ENCODE peak calls at places on chromosomes 13 and 19, in six cellular contexts. T is fibroblast of villous mesenchyme; F is Panc1; E is CD8-positive, alpha-beta T cell; C is AG04449; M is fibroblast of lung. J is an unnamed sample.

GRCh38 chr13:106491928-106492327 is 43.5 kb downstream of the EFNB2 start:
- DNase-seq in E (no peak), M (no peak), C (no peak), F (no peak), T (no peak), J (no peak)

GRCh38 chr19:56348289-56348877 is 33.7 kb upstream of the ZSCAN5A start:
- DNase-seq in F (no peak), M (peak; percentile 10), C (no peak), T (peak; percentile 7), E (no peak), J (no peak)

GRCh38 chr19:17688853-17689595 is 870 bp upstream of the UNC13A start:
- DNase-seq in C (no peak), F (no peak), T (no peak), E (no peak), M (no peak), J (no peak)

GRCh38 chr13:109857803-109858202 is 71.4 kb upstream of the IRS2 start:
- DNase-seq in M (no peak), C (no peak), F (no peak), T (no peak), E (no peak), J (no peak)

GRCh38 chr13:30276178-30276577 is 31.2 kb downstream of the KATNAL1 start:
- DNase-seq in C (no peak), F (no peak), E (no peak), M (no peak), T (no peak), J (no peak)

GRCh38 chr19:7672522-7672921 is 3.7 kb downstream of the RETN start:
- DNase-seq in T (no peak), F (no peak), M (no peak), E (no peak), C (no peak), J (no peak)

GRCh38 chr19:42601811-42602443 is 7.2 kb upstream of the CEACAM8 start:
- DNase-seq in M (peak; percentile 4), F (no peak), C (no peak), E (no peak), T (peak; percentile 29), J (no peak)

GRCh38 chr13:29905845-29906244 is 55.4 kb upstream of the UBL3 start:
- DNase-seq in M (peak; percentile 55), C (no peak), E (no peak), F (no peak), T (peak; percentile 78), J (no peak)

GRCh38 chr13:24264976-24265375 is 44.4 kb upstream of the C1QTNF9 start:
- DNase-seq in F (no peak), C (no peak), T (no peak), M (no peak), E (peak; percentile 86), J (no peak)

GRCh38 chr19:16594131-16594586 is 21.9 kb upstream of the SLC35E1 start:
- DNase-seq in E (peak; percentile 56), M (no peak), T (no peak), F (no peak), C (no peak), J (no peak)

GRCh38 chr19:313988-314815 is 23.0 kb upstream of the PLPP2 start:
- DNase-seq in T (no peak), M (no peak), F (no peak), E (no peak), C (no peak), J (no peak)

GRCh38 chr13:33126909-33127607 is 110.8 kb downstream of the KL start:
- DNase-seq in M (peak; percentile 81), T (peak; percentile 23), E (no peak), C (no peak), F (no peak), J (no peak)

GRCh38 chr19:23440791-23441190 is 45.5 kb upstream of the ZNF91 start:
- DNase-seq in C (no peak), M (no peak), F (no peak), E (no peak), T (no peak), J (no peak)

GRCh38 chr13:23736541-23736940 is 152.7 kb downstream of the MIPEP start:
- DNase-seq in F (no peak), C (no peak), E (no peak), T (no peak), M (no peak), J (no peak)

GRCh38 chr13:33363328-33363727 is 77.8 kb upstream of the STARD13 start:
- DNase-seq in T (no peak), F (no peak), E (no peak), M (no peak), C (no peak), J (no peak)

GRCh38 chr19:16470911-16471811 is 609 bp downstream of the EPS15L1 start:
- DNase-seq in C (no peak), M (peak; percentile 49), E (no peak), T (no peak), F (no peak), J (no peak)

GRCh38 chr13:98403076-98403475 is 173.8 kb downstream of the STK24 start:
- DNase-seq in E (no peak), M (no peak), F (no peak), T (no peak), C (no peak), J (no peak)

GRCh38 chr19:11286312-11286974 is 9.5 kb upstream of the TSPAN16 start:
- DNase-seq in F (no peak), M (peak; percentile 50), C (no peak), T (peak; percentile 31), E (no peak), J (no peak)

GRCh38 chr19:47037766-47038165 is 10.7 kb downstream of the TMEM160 start:
- DNase-seq in M (no peak), T (no peak), C (no peak), F (no peak), E (no peak), J (no peak)

GRCh38 chr13:39676315-39676876 is 20.9 kb downstream of the COG6 start:
- DNase-seq in C (no peak), F (no peak), T (peak; percentile 58), E (peak; percentile 14), M (peak; percentile 68), J (no peak)

GRCh38 chr19:19214892-19215291 is 3.1 kb downstream of the NCAN start:
- DNase-seq in E (peak; percentile 40), T (peak; percentile 46), F (no peak), M (peak; percentile 42), C (no peak), J (no peak)

DNA sequence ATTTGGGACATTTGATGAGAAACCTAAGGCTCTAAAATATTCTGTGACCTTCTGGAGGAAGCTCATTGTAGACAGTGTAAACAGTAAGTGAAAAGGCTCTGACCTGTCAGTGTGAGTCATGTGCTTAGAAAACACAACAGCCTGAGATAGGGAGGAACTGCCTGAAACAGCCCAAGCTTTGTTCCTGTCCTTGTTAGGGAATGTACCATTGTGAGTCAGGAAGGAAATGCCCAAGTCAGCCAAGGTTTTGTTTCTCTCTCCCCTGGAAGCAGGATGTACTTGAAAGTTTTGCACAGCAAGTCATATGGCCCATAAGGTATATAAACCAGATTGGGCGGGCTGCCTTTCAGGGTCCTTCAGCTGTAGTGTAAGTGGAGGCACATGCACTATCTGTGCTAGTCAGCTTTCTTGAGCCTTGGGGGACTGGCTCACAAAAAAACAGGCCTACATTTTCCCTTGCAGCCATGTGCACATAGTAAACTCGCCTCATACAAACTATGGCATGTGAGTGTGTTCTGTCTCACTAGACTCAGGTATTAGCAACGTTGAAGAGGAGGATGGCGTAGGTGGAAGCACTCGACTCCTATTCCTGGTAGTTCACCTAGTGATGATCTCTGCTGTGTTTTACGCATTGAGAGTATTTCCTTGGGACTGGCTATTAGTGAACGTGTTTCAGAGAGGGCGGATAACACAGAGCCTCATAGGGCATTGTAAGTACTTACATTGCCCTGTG is 141.2 kb upstream of the KLHL1 start:
- DNase-seq in M (peak; percentile 13), C (no peak), E (no peak), F (peak; percentile 27), T (no peak), J (no peak)
- TF ChIP-seq CTCF in M (no peak), C (no peak), E (no peak), F (no peak), T (no peak), J (no peak)

GRCh38 chr19:58361900-58362271 is 665 bp downstream of the ZNF497 start:
- DNase-seq in C (no peak), F (peak; percentile 35), M (no peak), T (no peak), E (peak; percentile 47), J (peak; percentile 50)
- TF ChIP-seq CTCF in C (no peak), F (no peak), M (no peak), T (peak; percentile 8), E (no peak), J (no peak)

GRCh38 chr19:2043864-2044708 is 7.0 kb downstream of the MKNK2 start:
- DNase-seq in T (no peak), E (peak; percentile 47), F (no peak), M (no peak), C (no peak), J (no peak)
- TF ChIP-seq CTCF in T (no peak), E (no peak), F (peak; percentile 3), M (no peak), C (no peak), J (no peak)

GRCh38 chr19:48752511-48753365 is at the start of gene FUT1:
- DNase-seq in M (no peak), C (no peak), E (peak; percentile 49), T (peak; percentile 46), F (no peak), J (peak; percentile 74)
- TF ChIP-seq CTCF in M (no peak), C (no peak), E (peak; percentile 19), T (no peak), F (no peak), J (no peak)

GRCh38 chr13:79246575-79246949 is 159.5 kb downstream of the RBM26 start:
- DNase-seq in M (no peak), F (no peak), E (no peak), C (no peak), T (no peak), J (no peak)

GRCh38 chr13:79241697-79242096 is 164.4 kb downstream of the RBM26 start:
- DNase-seq in C (no peak), F (no peak), M (no peak), E (no peak), T (no peak), J (no peak)

GRCh38 chr13:79245937-79246574 is 160.0 kb downstream of the RBM26 start:
- DNase-seq in T (no peak), M (no peak), F (no peak), C (no peak), E (no peak), J (no peak)
- TF ChIP-seq CTCF in T (no peak), M (no peak), F (no peak), C (no peak), E (no peak), J (no peak)

DNA sequence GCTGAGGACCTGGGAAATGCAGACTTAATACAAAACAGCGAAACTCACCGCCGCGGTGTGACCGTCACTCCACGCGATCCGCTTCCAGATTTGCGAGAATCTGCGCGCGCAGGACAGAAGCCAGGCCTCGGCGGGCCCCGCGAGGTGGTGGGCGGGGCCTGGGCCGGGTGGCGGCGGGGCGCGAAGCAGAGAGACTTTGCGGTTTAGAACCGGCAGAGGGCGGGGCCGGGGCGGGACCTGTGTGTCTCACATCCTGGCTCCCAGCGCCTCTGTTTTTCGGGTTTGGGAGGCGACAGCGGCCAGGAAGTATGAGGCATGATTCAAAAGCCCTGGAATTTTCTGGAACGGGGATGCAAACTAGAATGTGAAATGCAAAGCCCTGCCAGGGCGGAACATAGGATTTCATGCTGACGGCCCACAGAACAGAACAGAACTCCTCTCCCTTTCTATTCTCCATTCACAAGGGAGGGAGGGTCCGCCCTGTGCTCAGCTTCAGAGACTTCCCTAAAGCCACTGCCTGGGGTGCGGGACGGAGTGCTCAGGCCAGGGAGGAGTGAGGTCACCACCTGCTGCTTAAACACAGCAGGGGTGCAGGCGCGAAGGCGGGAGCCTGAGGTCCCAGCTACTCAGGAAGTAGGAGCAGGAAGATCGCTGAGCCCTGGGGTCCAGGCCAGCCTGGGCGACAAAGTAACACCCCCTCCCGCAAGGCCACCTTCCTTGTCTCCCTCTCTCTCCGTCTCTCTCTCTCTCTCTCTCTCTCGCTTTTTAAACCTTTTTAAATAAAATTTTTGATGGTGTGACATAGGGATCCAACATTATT is 44.2 kb downstream of the ZNF611 start:
- DNase-seq in C (peak; percentile 69), M (peak; percentile 91), T (peak; percentile 95), E (peak; percentile 93), F (peak; percentile 45), J (peak; percentile 46)
- TF ChIP-seq CTCF in C (no peak), M (no peak), T (peak; percentile 26), E (no peak), F (no peak), J (no peak)